ENCODE peak calls at places on chromosomes 4 and X, in ten cellular contexts. X is brain microvascular endothelial cell, A is hepatocyte, B is A549, J is right atrium auricular region, R is fibroblast of lung, F is nephron progenitor cell, Y is lower leg skin, E is uterus, S is mesothelial cell of epicardium. Z is an unnamed sample.

GRCh38 chrX:133892337-133892736 is 93.1 kb downstream of the GPC3 start:
- DNase-seq in X (no peak), A (no peak), B (no peak), J (no peak), R (no peak), F (peak; percentile 36), Y (no peak), E (no peak), S (no peak), Z (no peak)

GRCh38 chr4:55393461-55394320 is 2.1 kb upstream of the TMEM165 start:
- DNase-seq in X (no peak), A (no peak), B (no peak), J (no peak), R (peak; percentile 29), F (no peak), Y (no peak), E (no peak), S (no peak), Z (no peak)

GRCh38 chr4:136861081-136861480 is 671.2 kb downstream of the PCDH18 start:
- DNase-seq in X (no peak), A (no peak), B (no peak), J (no peak), R (peak; percentile 4), F (no peak), Y (no peak), E (no peak), S (no peak), Z (no peak)

GRCh38 chrX:110847334-110847733 is 51.7 kb upstream of the CHRDL1 start:
- DNase-seq in X (peak; percentile 63), A (peak; percentile 75), B (peak; percentile 33), J (no peak), R (peak; percentile 45), F (peak; percentile 38), Y (no peak), E (no peak), S (no peak), Z (peak; percentile 14)

GRCh38 chr4:7998447-7998846 is 58.8 kb upstream of the AFAP1 start:
- DNase-seq in X (no peak), A (no peak), B (no peak), J (no peak), R (no peak), F (no peak), Y (no peak), E (no peak), S (no peak), Z (no peak)

GRCh38 chrX:71619193-71619592 is 882 bp upstream of the CXCR3 start:
- DNase-seq in X (no peak), A (no peak), B (no peak), J (no peak), R (peak; percentile 42), F (no peak), Y (no peak), E (no peak), S (no peak), Z (no peak)

GRCh38 chr4:48047896-48048295 is 31.3 kb downstream of the NIPAL1 start:
- DNase-seq in X (no peak), A (no peak), B (no peak), J (no peak), R (no peak), F (no peak), Y (no peak), E (no peak), S (no peak), Z (no peak)

GRCh38 chrX:115330498-115331138 is 41.1 kb downstream of the LUZP4 start:
- DNase-seq in X (peak; percentile 42), A (peak; percentile 83), B (peak; percentile 18), J (no peak), R (peak; percentile 60), F (peak; percentile 50), Y (no peak), E (peak; percentile 58), S (no peak), Z (peak; percentile 15)

GRCh38 chr4:105896984-105897760 is 1.9 kb downstream of the NPNT start:
- DNase-seq in X (no peak), A (peak; percentile 43), B (no peak), J (no peak), R (no peak), F (no peak), Y (no peak), E (no peak), S (no peak), Z (no peak)

GRCh38 chrX:96861228-96861627 is 22.5 kb upstream of the RPA4 start:
- DNase-seq in X (no peak), A (no peak), B (no peak), J (no peak), R (no peak), F (no peak), Y (no peak), E (no peak), S (no peak), Z (no peak)

GRCh38 chr4:40214038-40214437 is 17.2 kb downstream of the RHOH start:
- DNase-seq in X (no peak), A (no peak), B (no peak), J (no peak), R (no peak), F (no peak), Y (no peak), E (no peak), S (no peak), Z (no peak)

GRCh38 chr4:40211224-40212185 is 14.7 kb downstream of the RHOH start:
- DNase-seq in X (no peak), A (no peak), B (no peak), J (no peak), R (no peak), F (no peak), Y (no peak), E (no peak), S (no peak), Z (no peak)

GRCh38 chr4:40212674-40213504 is 16.1 kb downstream of the RHOH start:
- DNase-seq in X (no peak), A (no peak), B (no peak), J (no peak), R (peak; percentile 35), F (no peak), Y (no peak), E (no peak), S (no peak), Z (no peak)

GRCh38 chr4:40209401-40209800 is 12.6 kb downstream of the RHOH start:
- DNase-seq in X (no peak), A (no peak), B (no peak), J (no peak), R (no peak), F (no peak), Y (no peak), E (no peak), S (no peak), Z (no peak)

DNA sequence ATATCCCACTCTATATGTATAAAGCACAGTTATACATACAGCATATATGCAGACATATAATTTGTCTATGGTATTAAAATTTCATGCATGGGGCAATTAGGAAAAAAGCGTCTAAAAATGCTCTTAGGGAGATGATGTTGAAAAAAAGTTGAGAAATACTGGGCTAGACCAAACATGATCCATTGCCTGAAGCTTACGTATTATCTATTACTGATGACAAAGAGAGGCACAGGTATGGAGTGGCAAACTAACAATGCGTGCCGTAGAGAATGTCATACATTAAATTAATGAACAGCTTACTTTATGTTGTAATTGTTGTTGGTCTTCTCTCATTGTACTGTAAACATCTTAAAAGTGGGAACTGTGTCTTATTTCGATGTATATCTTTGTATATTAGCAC is 13.9 kb downstream of the RHOH start:
- DNase-seq in X (no peak), A (no peak), B (no peak), J (no peak), R (no peak), F (no peak), Y (no peak), E (no peak), S (no peak), Z (no peak)
- TF ChIP-seq CTCF in X (no peak), A (no peak), B (no peak), J (no peak), R (no peak), F (no peak), Y (no peak), E (no peak), S (no peak), Z (no peak)

DNA sequence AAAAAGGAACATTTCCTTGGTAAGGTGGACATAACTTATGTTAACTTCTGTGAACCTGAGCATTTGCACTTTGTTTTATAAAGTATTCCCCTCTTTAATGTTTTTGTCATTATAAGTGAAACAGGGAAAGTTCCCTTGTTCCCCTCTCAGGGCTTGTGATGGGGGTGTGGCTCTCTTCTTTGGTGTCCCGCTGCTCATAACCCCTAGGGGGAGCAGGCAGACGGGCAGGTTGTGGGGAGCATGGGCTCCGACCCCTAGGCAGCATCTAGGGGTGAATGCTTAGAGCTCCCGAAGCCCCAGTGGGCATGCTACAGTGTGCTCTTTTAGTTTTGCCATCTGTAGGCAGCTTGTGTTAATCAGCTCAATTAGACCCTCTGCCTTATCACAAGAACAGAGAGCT is 200.4 kb downstream of the DACH2 start:
- DNase-seq in X (no peak), A (no peak), B (no peak), J (no peak), R (no peak), F (no peak), Y (no peak), E (no peak), S (no peak), Z (no peak)
- TF ChIP-seq CTCF in X (peak; percentile 18), A (no peak), B (no peak), J (no peak), R (no peak), F (no peak), Y (no peak), E (no peak), S (no peak), Z (peak; percentile 24)

GRCh38 chr4:109733728-109734127 is 3.9 kb upstream of the PLA2G12A start:
- DNase-seq in X (no peak), A (no peak), B (no peak), J (no peak), R (no peak), F (no peak), Y (no peak), E (no peak), S (no peak), Z (no peak)

GRCh38 chr4:109728385-109728784 is 1.5 kb downstream of the PLA2G12A start:
- DNase-seq in X (no peak), A (no peak), B (no peak), J (no peak), R (no peak), F (no peak), Y (no peak), E (no peak), S (no peak), Z (no peak)

GRCh38 chr4:109729563-109730293 is at the start of gene PLA2G12A:
- DNase-seq in X (peak; percentile 9), A (peak; percentile 94), B (peak; percentile 38), J (peak; percentile 59), R (peak; percentile 37), F (peak; percentile 74), Y (peak; percentile 94), E (peak; percentile 63), S (peak; percentile 71), Z (peak; percentile 87)

GRCh38 chr4:109729155-109729562 is 711 bp downstream of the PLA2G12A start:
- DNase-seq in X (no peak), A (peak; percentile 31), B (peak; percentile 1), J (no peak), R (peak; percentile 9), F (no peak), Y (no peak), E (no peak), S (no peak), Z (no peak)

GRCh38 chr4:109730294-109731051 is 603 bp upstream of the PLA2G12A start:
- DNase-seq in X (peak; percentile 44), A (peak; percentile 81), B (peak; percentile 25), J (peak; percentile 68), R (peak; percentile 59), F (peak; percentile 50), Y (peak; percentile 87), E (no peak), S (peak; percentile 27), Z (peak; percentile 30)
- TF ChIP-seq CTCF in X (peak; percentile 2), A (no peak), B (no peak), J (no peak), R (no peak), F (no peak), Y (no peak), E (no peak), S (no peak), Z (no peak)

GRCh38 chr4:176964116-176964691 is 171.5 kb upstream of the VEGFC start:
- DNase-seq in X (no peak), A (no peak), B (no peak), J (no peak), R (no peak), F (no peak), Y (no peak), E (no peak), S (no peak), Z (no peak)
- TF ChIP-seq CTCF in X (peak; percentile 53), A (no peak), B (no peak), J (peak; percentile 11), R (peak; percentile 23), F (no peak), Y (no peak), E (no peak), S (no peak), Z (no peak)

Z was measured in progenitor cell of endocrine pancreas.